ENCODE peak calls at places on chromosomes 13 and 19, in eight cellular contexts. B, Z, V, N, E, K, C and R are unnamed samples.

GRCh38 chr13:110376120-110376519 is 69.0 kb downstream of the COL4A2 start:
- DNase-seq in B (no peak), Z (no peak), V (no peak), N (no peak), E (no peak), K (no peak), C (no peak), R (no peak)

GRCh38 chr13:84049442-84049841 is 167.2 kb upstream of the SLITRK1 start:
- DNase-seq in B (no peak), Z (no peak), V (no peak), N (no peak), E (no peak), K (no peak), C (no peak), R (no peak)

GRCh38 chr19:20607943-20608342 is 42.4 kb upstream of the ZNF737 start:
- DNase-seq in B (no peak), Z (no peak), V (no peak), N (no peak), E (no peak), K (no peak), C (no peak), R (no peak)

GRCh38 chr19:43700368-43701015 is 15.4 kb upstream of the IRGC start:
- DNase-seq in B (peak), Z (no peak), V (no peak), N (peak), E (peak), K (no peak), C (peak), R (no peak)

GRCh38 chr13:43981512-43982301 is 102.0 kb downstream of the LACC1 start:
- DNase-seq in B (no peak), Z (no peak), V (no peak), N (no peak), E (no peak), K (no peak), C (no peak), R (no peak)

GRCh38 chr19:40228371-40228770 is 1.9 kb upstream of the CCNP start:
- DNase-seq in B (no peak), Z (no peak), V (no peak), N (no peak), E (no peak), K (no peak), C (no peak), R (no peak)

GRCh38 chr13:23428183-23428528 is 5.3 kb downstream of the SACS start:
- DNase-seq in B (no peak), Z (no peak), V (no peak), N (no peak), E (no peak), K (no peak), C (no peak), R (no peak)

GRCh38 chr13:76707360-76707759 is 178.8 kb downstream of the KCTD12 start:
- DNase-seq in B (no peak), Z (no peak), V (no peak), N (no peak), E (peak), K (no peak), C (no peak), R (no peak)

GRCh38 chr19:3500429-3501101 is at the start of gene DOHH:
- DNase-seq in B (peak), Z (peak), V (peak), N (peak), E (peak), K (peak), C (peak), R (peak)

GRCh38 chr13:114099918-114100445 is 32.4 kb downstream of the RASA3 start:
- DNase-seq in B (no peak), Z (no peak), V (no peak), N (peak), E (peak), K (no peak), C (peak), R (no peak)

GRCh38 chr13:97222934-97223710 is 989 bp downstream of the MBNL2 start:
- DNase-seq in B (no peak), Z (no peak), V (no peak), N (no peak), E (no peak), K (no peak), C (peak), R (no peak)

GRCh38 chr13:29591310-29591709 is 4.2 kb downstream of the SLC7A1 start:
- DNase-seq in B (no peak), Z (no peak), V (no peak), N (no peak), E (peak), K (no peak), C (no peak), R (no peak)

GRCh38 chr13:65926750-65927171 is 1303.4 kb downstream of the PCDH9 start:
- DNase-seq in B (no peak), Z (no peak), V (no peak), N (no peak), E (no peak), K (no peak), C (peak), R (no peak)

GRCh38 chr19:35665157-35665556 is 1.2 kb upstream of the UPK1A start:
- DNase-seq in B (no peak), Z (no peak), V (no peak), N (no peak), E (no peak), K (no peak), C (no peak), R (no peak)

GRCh38 chr13:64278493-64278892 is 2862.8 kb upstream of the PCDH20 start:
- DNase-seq in B (no peak), Z (no peak), V (no peak), N (no peak), E (peak), K (no peak), C (no peak), R (no peak)

GRCh38 chr19:15170345-15170744 is 30.4 kb downstream of the NOTCH3 start:
- DNase-seq in B (no peak), Z (no peak), V (no peak), N (no peak), E (no peak), K (no peak), C (no peak), R (no peak)

GRCh38 chr19:53671621-53672111 is 39.9 kb downstream of the DPRX start:
- DNase-seq in B (no peak), Z (no peak), V (no peak), N (no peak), E (no peak), K (no peak), C (no peak), R (no peak)

GRCh38 chr19:7069042-7069903 is at the start of gene ZNF557:
- DNase-seq in B (peak), Z (peak), V (peak), N (peak), E (peak), K (peak), C (peak), R (peak)

GRCh38 chr19:43699506-43700367 is 16.1 kb upstream of the IRGC start:
- DNase-seq in B (no peak), Z (no peak), V (peak), N (peak), E (peak), K (no peak), C (peak), R (no peak)

GRCh38 chr13:30079501-30079900 is 227.8 kb downstream of the KATNAL1 start:
- DNase-seq in B (no peak), Z (no peak), V (no peak), N (no peak), E (no peak), K (no peak), C (no peak), R (no peak)

GRCh38 chr13:111177803-111178389 is 62.8 kb downstream of the ARHGEF7 start:
- DNase-seq in B (no peak), Z (no peak), V (no peak), N (no peak), E (peak), K (no peak), C (no peak), R (no peak)

GRCh38 chr13:89150362-89150761 is 1479.2 kb downstream of the SLITRK5 start:
- DNase-seq in B (no peak), Z (no peak), V (no peak), N (no peak), E (no peak), K (no peak), C (no peak), R (no peak)

GRCh38 chr19:718251-719024 is 9.7 kb downstream of the PALM start:
- DNase-seq in B (no peak), Z (no peak), V (no peak), N (no peak), E (no peak), K (no peak), C (no peak), R (no peak)